ENCODE peak calls at places on chromosomes 16 and 17, in eight cellular contexts. A is PC-3, F is left ventricle myocardium inferior, W is pancreas, O is neural progenitor cell, P is upper lobe of right lung, S is heart right ventricle, D is A549. L is an unnamed sample.
A peak's percentile ranks its signal among the peaks of the same experiment; 100 is the strongest.

GRCh38 chr17:61862105-61862574 is 1.2 kb downstream of the BRIP1 start:
- DNase-seq in D (no peak), F (no peak), W (no peak), O (no peak), P (no peak), S (no peak), A (peak; percentile 81), L (no peak)

GRCh38 chr17:63716426-63716825 is 16.5 kb upstream of the LIMD2 start:
- DNase-seq in P (no peak), D (no peak), S (no peak), A (no peak), O (no peak), W (no peak), F (no peak), L (no peak)

GRCh38 chr16:52573365-52574104 is 26.6 kb upstream of the TOX3 start:
- DNase-seq in O (no peak), D (peak; percentile 84), F (no peak), S (no peak), P (no peak), W (peak; percentile 59), A (no peak), L (no peak)

GRCh38 chr16:77457046-77457445 is 22.2 kb upstream of the ADAMTS18 start:
- DNase-seq in S (no peak), F (no peak), O (no peak), A (no peak), P (no peak), W (no peak), D (no peak), L (no peak)

GRCh38 chr17:50638851-50639767 is 4.4 kb downstream of the ABCC3 start:
- DNase-seq in F (peak; percentile 84), D (peak; percentile 100), W (peak; percentile 99), O (no peak), S (peak; percentile 90), A (peak; percentile 100), P (peak; percentile 93), L (no peak)

GRCh38 chr16:47046726-47047602 is 73.5 kb upstream of the DNAJA2 start:
- DNase-seq in S (no peak), O (no peak), P (no peak), D (no peak), W (no peak), A (no peak), F (no peak), L (no peak)

GRCh38 chr16:74608944-74609343 is 2.0 kb upstream of the GLG1 start:
- DNase-seq in P (peak; percentile 6), F (no peak), W (no peak), O (no peak), D (no peak), S (no peak), A (no peak), L (no peak)

GRCh38 chr17:46876353-46876887 is 25.0 kb downstream of the WNT9B start:
- DNase-seq in P (no peak), W (peak; percentile 95), S (no peak), O (peak; percentile 53), F (no peak), A (peak; percentile 79), D (peak; percentile 51), L (no peak)

GRCh38 chr17:79410681-79411080 is 200.2 kb downstream of the RBFOX3 start:
- DNase-seq in F (no peak), O (no peak), A (no peak), P (no peak), D (no peak), S (no peak), W (no peak), L (no peak)

GRCh38 chr16:83652898-83653297 is 154.9 kb upstream of the HSBP1 start:
- DNase-seq in A (no peak), W (no peak), O (no peak), S (no peak), D (no peak), P (no peak), F (no peak), L (no peak)

GRCh38 chr16:8537691-8538342 is 52.5 kb downstream of the TMEM114 start:
- DNase-seq in A (no peak), O (no peak), F (no peak), W (peak; percentile 68), D (no peak), S (no peak), P (no peak), L (no peak)

GRCh38 chr16:61892531-61892930 is 143.7 kb downstream of the CDH8 start:
- DNase-seq in O (no peak), P (no peak), D (no peak), F (no peak), S (no peak), W (no peak), A (no peak), L (no peak)

GRCh38 chr17:438191-438590 is 85.6 kb upstream of the RPH3AL start:
- DNase-seq in D (no peak), A (no peak), P (no peak), S (no peak), W (no peak), O (no peak), F (no peak), L (no peak)

GRCh38 chr17:80818871-80819270 is 172.8 kb upstream of the CHMP6 start:
- DNase-seq in F (no peak), S (no peak), A (no peak), D (no peak), O (no peak), P (peak; percentile 30), W (no peak), L (no peak)

GRCh38 chr17:79707931-79708891 is 22.5 kb upstream of the ENPP7 start:
- DNase-seq in D (peak; percentile 66), A (peak; percentile 73), P (no peak), W (peak; percentile 65), O (peak; percentile 76), S (peak; percentile 30), F (no peak), L (no peak)

GRCh38 chr17:11990363-11990983 is 6.8 kb downstream of the ZNF18 start:
- DNase-seq in O (no peak), W (no peak), A (no peak), S (no peak), P (no peak), D (no peak), F (no peak), L (no peak)

GRCh38 chr16:1319041-1319440 is 9.6 kb downstream of the UBE2I start:
- DNase-seq in S (no peak), P (no peak), A (no peak), D (no peak), W (no peak), F (no peak), O (no peak), L (no peak)

GRCh38 chr16:68902376-68903345 is 59.3 kb downstream of the TANGO6 start:
- DNase-seq in P (no peak), W (peak; percentile 62), A (peak; percentile 80), D (peak; percentile 68), O (peak; percentile 75), S (peak; percentile 16), F (no peak), L (no peak)

GRCh38 chr17:57166803-57167202 is 81.8 kb downstream of the AKAP1 start:
- DNase-seq in W (no peak), F (no peak), D (no peak), S (no peak), P (no peak), O (no peak), A (peak; percentile 80), L (no peak)

GRCh38 chr16:24993722-24994686 is 21.2 kb downstream of the ARHGAP17 start:
- DNase-seq in P (no peak), D (peak; percentile 75), O (no peak), F (no peak), A (peak; percentile 90), S (no peak), W (peak; percentile 33), L (no peak)

DNA sequence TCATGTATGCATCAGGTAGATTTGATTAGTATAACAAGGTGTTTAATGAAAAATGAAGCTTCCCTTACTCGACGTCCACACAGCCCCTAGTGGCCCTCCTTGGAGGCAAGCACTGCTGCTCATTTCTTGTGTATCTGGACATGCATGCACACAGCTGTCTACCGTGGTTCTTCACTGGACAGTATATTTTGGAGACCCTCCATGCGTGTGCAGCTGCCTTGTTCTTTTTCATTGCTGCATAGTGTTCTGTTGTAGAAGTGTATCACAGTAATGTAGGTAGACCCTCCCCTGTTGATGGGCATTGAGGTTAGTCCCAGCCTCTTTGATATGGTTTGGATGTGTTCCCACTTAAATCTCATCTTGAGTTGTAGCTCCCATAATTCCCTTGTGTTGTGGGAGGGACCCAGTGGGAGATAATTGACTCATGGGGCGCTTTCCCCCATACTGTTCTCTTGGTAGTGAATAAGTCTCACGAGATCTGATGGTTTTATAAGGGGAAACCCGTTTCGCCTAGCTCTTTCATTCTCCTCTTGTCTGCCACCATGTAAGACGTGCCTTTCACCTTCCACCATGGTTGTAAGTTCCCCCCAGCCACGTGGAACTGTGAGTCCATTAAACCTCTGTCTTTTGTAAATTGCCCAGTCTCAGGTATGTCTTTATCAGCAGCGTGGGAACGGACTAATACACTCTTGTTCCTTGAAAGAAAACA is 6.3 kb downstream of the CMIP start:
- DNase-seq in A (no peak), O (no peak), P (no peak), F (no peak), S (no peak), D (no peak), W (no peak), L (no peak)
- TF ChIP-seq CTCF in A (peak; percentile 16), O (no peak), P (no peak), F (no peak), S (no peak), D (no peak), W (no peak), L (no peak)

DNA sequence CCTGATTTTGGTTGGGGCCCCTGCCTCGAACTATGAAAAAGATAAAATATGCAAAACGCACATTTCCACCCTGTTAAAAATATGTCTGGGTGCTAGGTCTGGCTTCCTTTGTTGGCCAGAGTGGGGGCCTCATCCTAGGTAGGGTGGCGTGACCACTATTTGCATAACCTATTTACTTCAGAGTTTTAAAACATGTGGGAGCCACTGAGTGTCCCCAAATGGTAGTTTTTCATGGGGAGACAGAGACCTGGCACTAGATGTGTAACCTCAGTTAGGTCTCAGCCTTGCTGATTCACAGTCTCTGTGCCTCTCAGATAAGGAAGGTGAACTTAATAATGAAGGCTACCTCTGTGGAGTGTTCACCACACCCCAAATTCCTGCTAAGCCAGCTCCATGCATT is 103.2 kb downstream of the IRF8 start:
- DNase-seq in O (no peak), S (no peak), A (no peak), P (no peak), W (no peak), F (no peak), D (no peak), L (no peak)
- H3K4me1 ChIP-seq in O (no peaks in the 10 kb centered on the region), S (no peaks in the 10 kb centered on the region), A (no peaks in the 10 kb centered on the region), P (no peaks in the 10 kb centered on the region), W (no peaks in the 10 kb centered on the region), F (no peaks in the 10 kb centered on the region), D (no peaks in the 10 kb centered on the region), L (no peaks in the 10 kb centered on the region)

DNA sequence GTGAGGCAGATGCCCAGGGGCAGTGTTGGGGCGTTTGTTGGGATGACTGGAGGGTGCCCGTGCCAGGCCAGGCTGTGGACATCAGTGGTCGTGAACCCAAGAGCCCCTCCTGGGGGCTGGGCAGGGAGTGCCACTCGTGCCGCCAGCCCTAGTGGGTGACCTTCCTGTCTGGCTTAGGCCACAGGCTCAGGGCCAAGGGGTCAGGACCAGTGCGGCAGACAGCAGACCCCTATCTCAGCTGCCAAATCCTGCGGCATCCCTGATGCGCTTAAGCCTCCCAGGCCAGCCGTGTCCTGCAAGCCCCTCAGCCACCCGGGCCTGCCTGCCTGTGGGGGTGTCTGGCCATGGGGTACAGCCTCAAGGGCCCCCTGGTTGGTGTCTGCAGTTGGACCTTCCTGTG is 14.7 kb downstream of the PRSS27 start:
- DNase-seq in S (no peak), P (no peak), D (no peak), O (no peak), A (no peak), F (no peak), W (no peak), L (no peak)
- TF ChIP-seq CTCF in S (no peak), P (no peak), D (no peak), O (no peak), A (no peak), F (no peak), W (no peak), L (no peak)

GRCh38 chr16:20104563-20105183 is 31.0 kb upstream of the GPR139 start:
- DNase-seq in W (no peak), F (no peak), S (no peak), D (no peak), A (no peak), P (no peak), O (no peak), L (no peak)
- H3K4me1 ChIP-seq in W (no peaks in the 10 kb centered on the region), F (no peaks in the 10 kb centered on the region), S (no peaks in the 10 kb centered on the region), D (no peaks in the 10 kb centered on the region), A (no peaks in the 10 kb centered on the region), P (no peaks in the 10 kb centered on the region), O (no peaks in the 10 kb centered on the region), L (no peaks in the 10 kb centered on the region)